ENCODE peak calls at places on chromosomes 3 and 15, in four cellular contexts. A is right cardiac atrium; Z is heart left ventricle; C is CD8-positive, alpha-beta memory T cell. S is an unnamed sample.

GRCh38 chr15:31435891-31436628 is 109.4 kb downstream of the KLF13 start:
- DNase-seq in A (no peak), Z (no peak), C (no peak), S (no peak)

GRCh38 chr15:69042531-69042930 is 28.0 kb downstream of the NOX5 start:
- DNase-seq in A (no peak), Z (no peak), C (no peak), S (no peak)

GRCh38 chr15:85749261-85750151 is 45.2 kb downstream of the KLHL25 start:
- DNase-seq in A (peak; percentile 88), Z (peak; percentile 63), C (no peak), S (no peak)

GRCh38 chr3:33658971-33659848 is 58.8 kb downstream of the CLASP2 start:
- DNase-seq in A (peak; percentile 89), Z (peak; percentile 77), C (no peak), S (peak; percentile 62)

GRCh38 chr3:115877647-115877934 is 254.3 kb downstream of the GAP43 start:
- DNase-seq in A (no peak), Z (no peak), C (no peak), S (no peak)

GRCh38 chr3:12815719-12816118 is 19.2 kb downstream of the CAND2 start:
- DNase-seq in A (no peak), Z (no peak), C (no peak), S (no peak)

GRCh38 chr3:159640220-159640619 is 348.4 kb upstream of the IL12A start:
- DNase-seq in A (no peak), Z (no peak), C (no peak), S (no peak)

GRCh38 chr15:70795311-70795665 is 31.9 kb upstream of the UACA start:
- DNase-seq in A (no peak), Z (no peak), C (no peak), S (no peak)

GRCh38 chr3:129650256-129650872 is 43.9 kb upstream of the PLXND1 start:
- DNase-seq in A (peak; percentile 69), Z (peak; percentile 63), C (peak; percentile 22), S (peak; percentile 61)

GRCh38 chr15:35702946-35703495 is 157.1 kb upstream of the DPH6 start:
- DNase-seq in A (no peak), Z (no peak), C (no peak), S (no peak)

GRCh38 chr3:186287723-186288122 is 74.3 kb downstream of the DGKG start:
- DNase-seq in A (no peak), Z (no peak), C (no peak), S (no peak)

GRCh38 chr3:99842826-99843589 is 25.3 kb downstream of the CMSS1 start:
- DNase-seq in A (no peak), Z (no peak), C (no peak), S (no peak)

GRCh38 chr3:186461141-186461540 is 83.0 kb downstream of the CRYGS start:
- DNase-seq in A (no peak), Z (no peak), C (no peak), S (no peak)

GRCh38 chr3:123488641-123489347 is 39.9 kb upstream of the ADCY5 start:
- DNase-seq in A (no peak), Z (no peak), C (no peak), S (no peak)

GRCh38 chr3:140953028-140953960 is 11.7 kb downstream of the SLC25A36 start:
- DNase-seq in A (no peak), Z (no peak), C (no peak), S (no peak)

GRCh38 chr3:53890726-53891499 is 746 bp downstream of the SELENOK start:
- DNase-seq in A (peak; percentile 11), Z (no peak), C (peak; percentile 29), S (peak; percentile 31)

GRCh38 chr3:152403632-152404066 is 134.9 kb downstream of the MBNL1 start:
- DNase-seq in A (peak; percentile 77), Z (peak; percentile 75), C (no peak), S (no peak)

GRCh38 chr3:15063238-15063637 is 1.9 kb downstream of the MRPS25 start:
- DNase-seq in A (no peak), Z (no peak), C (no peak), S (no peak)

GRCh38 chr3:3015472-3016089 is 94.6 kb downstream of the IL5RA start:
- DNase-seq in A (no peak), Z (no peak), C (no peak), S (no peak)

GRCh38 chr15:68410466-68411200 is 21.3 kb downstream of the ITGA11 start:
- DNase-seq in A (no peak), Z (no peak), C (no peak), S (no peak)

GRCh38 chr3:31370093-31370666 is 162.5 kb upstream of the STT3B start:
- DNase-seq in A (no peak), Z (no peak), C (no peak), S (no peak)

GRCh38 chr3:57546616-57547015 is 2.5 kb upstream of the DNAH12 start:
- DNase-seq in A (no peak), Z (no peak), C (no peak), S (no peak)

GRCh38 chr3:126528800-126529541 is 5.0 kb downstream of the CHST13 start:
- DNase-seq in A (no peak), Z (peak; percentile 46), C (no peak), S (peak; percentile 88)

GRCh38 chr15:55290361-55291057 is 896 bp upstream of the RAB27A start:
- DNase-seq in A (peak; percentile 92), Z (peak; percentile 80), C (peak; percentile 75), S (peak; percentile 88)

GRCh38 chr15:70772402-70772801 is 9.0 kb upstream of the UACA start:
- DNase-seq in A (no peak), Z (no peak), C (no peak), S (no peak)

GRCh38 chr3:190432216-190432615 is 17.5 kb downstream of the TMEM207 start:
- DNase-seq in A (no peak), Z (no peak), C (no peak), S (no peak)

DNA sequence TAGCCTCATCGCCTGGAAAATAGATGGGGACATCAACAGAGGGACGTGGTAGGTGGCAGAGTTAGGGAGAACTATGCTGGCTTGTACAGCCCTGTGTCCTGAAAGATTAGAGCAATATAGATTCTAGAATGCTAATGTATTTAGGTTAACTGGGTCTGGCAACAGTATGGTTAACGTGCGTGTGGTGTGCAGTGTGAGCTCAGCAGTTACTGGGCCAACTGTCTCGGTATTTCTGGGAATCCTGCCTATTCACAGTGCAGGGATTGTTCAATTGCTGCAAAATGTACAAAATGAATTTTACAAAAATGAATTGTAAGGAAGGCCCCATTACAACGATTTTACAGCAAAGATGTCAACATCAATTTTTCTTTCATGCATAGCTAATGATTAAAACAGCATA is 20.6 kb downstream of the MEIS2 start:
- DNase-seq in A (no peak), Z (peak; percentile 25), C (no peak), S (no peak)
- H3K4me3 ChIP-seq in A (no peak overlapping the region), Z (no peak overlapping the region), C (no peak overlapping the region), S (no peak overlapping the region)

DNA sequence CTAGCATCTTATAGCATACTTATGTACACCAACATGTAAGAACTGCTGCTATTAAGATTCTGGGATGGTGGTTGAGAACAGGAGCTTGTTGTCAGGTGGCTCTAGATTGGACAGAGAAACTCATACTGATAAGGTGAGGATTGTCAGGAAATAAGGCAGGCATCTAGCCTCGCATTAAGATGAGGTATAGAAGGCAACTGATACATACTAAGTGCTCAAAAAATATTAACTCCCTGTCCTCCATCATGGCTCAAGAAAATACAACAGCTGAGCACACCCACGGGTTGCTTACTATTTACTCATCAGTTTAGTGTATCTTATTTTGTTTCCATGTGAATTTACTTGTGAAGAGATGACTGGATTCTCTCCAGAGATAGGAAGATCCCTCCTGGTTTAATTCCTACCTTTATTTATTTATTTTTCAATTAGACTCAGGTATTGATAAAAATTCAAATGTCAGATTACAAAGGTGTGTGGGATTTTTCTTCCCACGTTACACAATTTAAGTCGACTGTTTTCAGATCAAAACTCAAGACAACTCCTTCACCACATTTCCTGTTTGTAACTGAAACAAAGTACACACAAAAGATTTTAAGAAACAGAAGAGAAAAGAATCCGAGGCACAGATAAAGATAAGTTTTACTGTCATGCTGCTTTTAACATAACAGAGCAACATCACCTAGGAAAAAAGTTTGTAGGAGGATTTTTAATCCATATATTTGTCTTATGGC is at the start of gene TRAT1:
- DNase-seq in A (no peak), Z (no peak), C (no peak), S (no peak)
- H3K27ac ChIP-seq in A (no peak within 1 kb of the TSS), Z (no peak within 1 kb of the TSS), C (peak within 1 kb of the TSS; percentile 66), S (no peak within 1 kb of the TSS)

DNA sequence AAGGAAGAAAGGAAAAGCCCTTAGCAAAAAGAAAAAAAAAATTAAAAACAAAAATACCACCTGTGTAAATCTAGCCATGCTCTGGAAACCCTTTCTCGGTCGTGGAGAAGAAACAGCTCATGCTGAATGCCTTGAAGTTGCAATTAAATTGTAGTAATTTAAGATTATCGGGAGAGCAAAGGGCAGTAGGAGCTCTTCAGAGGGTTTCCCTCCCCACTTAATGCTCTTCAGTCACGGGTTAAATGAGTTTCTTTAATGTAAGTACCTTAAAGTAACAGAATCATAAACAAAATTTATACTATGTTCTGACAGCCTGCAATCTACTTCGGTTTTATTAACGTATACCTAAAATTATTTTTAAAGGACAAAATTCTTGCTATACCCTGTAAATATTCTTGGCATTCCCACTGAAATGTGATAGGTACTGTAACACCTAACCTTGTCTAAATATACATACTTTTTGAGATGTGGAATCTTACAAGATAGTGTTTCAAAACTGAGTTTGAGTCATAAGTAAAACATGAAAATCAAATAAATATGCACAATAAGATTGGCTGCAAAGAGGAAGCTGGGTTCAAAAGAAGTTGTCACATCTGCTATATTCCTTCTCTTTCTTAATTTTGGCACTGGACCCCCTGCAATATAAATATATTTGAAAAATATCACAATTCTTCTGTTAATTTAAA is 5.3 kb downstream of the FOXP1 start:
- DNase-seq in A (no peak), Z (no peak), C (no peak), S (no peak)
- H3K4me3 ChIP-seq in A (no peak overlapping the region), Z (peak overlapping the region; percentile 2), C (no peak overlapping the region), S (no peak overlapping the region)

GRCh38 chr15:72116680-72117447 is 1.1 kb downstream of the MYO9A start:
- DNase-seq in A (no peak), Z (peak; percentile 37), C (no peak), S (peak; percentile 31)
- H3K27ac ChIP-seq in A (peak overlapping the region; percentile 85), Z (peak overlapping the region; percentile 97), C (peak overlapping the region; percentile 68), S (peak overlapping the region; percentile 91)